ENCODE peak calls at places on chromosomes 11 and 22, in seven cellular contexts. G, V, F, A, T, K and J are unnamed samples.

GRCh38 chr11:68436985-68437926 is 23.3 kb upstream of the PPP6R3 start:
- DNase-seq in K (no peak), G (no peak), T (peak; percentile 37), A (no peak), F (peak; percentile 81), V (peak; percentile 85), J (no peak)

GRCh38 chr11:16402654-16403447 is 46.5 kb upstream of the SOX6 start:
- DNase-seq in T (peak; percentile 26), A (peak; percentile 18), V (no peak), K (no peak), G (no peak), F (no peak), J (no peak)

GRCh38 chr11:44931466-44931865 is 19.2 kb downstream of the TP53I11 start:
- DNase-seq in A (no peak), K (peak; percentile 36), V (no peak), G (no peak), T (peak; percentile 70), F (no peak), J (no peak)

GRCh38 chr22:17149073-17149815 is 9.8 kb downstream of the HDHD5 start:
- DNase-seq in V (no peak), F (no peak), A (no peak), G (no peak), K (no peak), T (no peak), J (peak; percentile 55)

GRCh38 chr11:69703711-69704507 is at the start of gene FGF19:
- DNase-seq in A (no peak), G (no peak), T (peak; percentile 55), K (peak; percentile 18), F (no peak), V (no peak), J (no peak)

GRCh38 chr11:65489706-65490310 is 9.0 kb upstream of the MALAT1 start:
- DNase-seq in V (peak; percentile 67), F (peak; percentile 59), T (peak; percentile 92), K (no peak), G (no peak), A (no peak), J (peak; percentile 72)

GRCh38 chr11:19244084-19244483 is 3.3 kb upstream of the E2F8 start:
- DNase-seq in V (no peak), F (no peak), A (no peak), K (no peak), G (no peak), T (no peak), J (no peak)

GRCh38 chr22:35627267-35628041 is 10.3 kb upstream of the MB start:
- DNase-seq in V (peak; percentile 78), G (peak; percentile 22), T (peak; percentile 83), A (peak; percentile 34), F (peak; percentile 87), K (peak; percentile 96), J (peak; percentile 84)

GRCh38 chr11:125313271-125314222 is 149.0 kb downstream of the PKNOX2 start:
- DNase-seq in K (peak; percentile 56), V (no peak), A (no peak), G (no peak), T (peak; percentile 66), F (no peak), J (no peak)

GRCh38 chr11:69598147-69598546 is 42.8 kb upstream of the CCND1 start:
- DNase-seq in K (no peak), T (no peak), F (no peak), A (no peak), V (no peak), G (no peak), J (peak; percentile 48)

GRCh38 chr11:2517016-2517385 is 72.2 kb downstream of the KCNQ1 start:
- DNase-seq in F (peak; percentile 15), G (no peak), K (no peak), T (peak; percentile 0), V (peak; percentile 8), A (peak; percentile 2), J (peak; percentile 49)

GRCh38 chr11:128900468-128900867 is 9.3 kb downstream of the KCNJ5 start:
- DNase-seq in F (no peak), G (no peak), V (no peak), T (no peak), K (no peak), A (no peak), J (no peak)

GRCh38 chr11:67353317-67354313 is at the start of gene POLD4:
- DNase-seq in K (peak; percentile 98), A (peak; percentile 98), G (peak; percentile 93), V (peak; percentile 99), T (peak; percentile 94), F (peak; percentile 99), J (peak; percentile 99)

GRCh38 chr11:93686812-93687211 is 25.3 kb downstream of the CEP295 start:
- DNase-seq in K (no peak), T (no peak), V (no peak), A (no peak), G (no peak), F (no peak), J (no peak)

GRCh38 chr11:19220903-19221682 is 19.3 kb upstream of the CSRP3 start:
- DNase-seq in G (no peak), K (no peak), T (no peak), A (no peak), F (no peak), V (no peak), J (no peak)

GRCh38 chr11:69008774-69009440 is 4.1 kb downstream of the MRGPRF start:
- DNase-seq in F (peak; percentile 91), V (peak; percentile 91), A (no peak), T (peak; percentile 91), G (no peak), K (peak; percentile 98), J (peak; percentile 91)

GRCh38 chr11:63869686-63870085 is 30.8 kb downstream of the MARK2 start:
- DNase-seq in F (no peak), G (peak; percentile 34), T (no peak), V (no peak), A (no peak), K (no peak), J (no peak)

GRCh38 chr11:62612366-62613274 is at the start of the genes EML3 and ROM1:
- DNase-seq in F (peak; percentile 95), K (peak; percentile 96), A (peak; percentile 78), G (peak; percentile 84), T (peak; percentile 82), V (peak; percentile 96), J (peak; percentile 96)

GRCh38 chr11:67031791-67032561 is 9.0 kb downstream of the SYT12 start:
- DNase-seq in V (no peak), F (no peak), K (no peak), G (no peak), T (peak; percentile 77), A (no peak), J (no peak)

GRCh38 chr22:29050457-29050856 is 11.2 kb downstream of the C22orf31 start:
- DNase-seq in V (no peak), K (no peak), A (no peak), G (no peak), T (no peak), F (no peak), J (peak; percentile 59)

GRCh38 chr11:68164437-68164836 is 43.2 kb upstream of the CHKA start:
- DNase-seq in F (no peak), A (no peak), V (no peak), G (no peak), K (no peak), T (no peak), J (no peak)

GRCh38 chr11:90593099-90593498 is 370.2 kb upstream of the CHORDC1 start:
- DNase-seq in A (no peak), F (no peak), V (no peak), T (no peak), K (no peak), G (no peak), J (no peak)

GRCh38 chr11:3736816-3737215 is 60.5 kb downstream of the NUP98 start:
- DNase-seq in T (no peak), K (no peak), G (no peak), V (no peak), A (no peak), F (no peak), J (no peak)

GRCh38 chr11:123704341-123704740 is 37.1 kb downstream of the ZNF202 start:
- DNase-seq in G (no peak), F (no peak), T (no peak), K (no peak), A (no peak), V (no peak), J (no peak)

GRCh38 chr11:76589945-76590630 is 80.5 kb downstream of the LRRC32 start:
- DNase-seq in F (no peak), V (no peak), K (no peak), A (no peak), G (no peak), T (peak; percentile 29), J (no peak)

GRCh38 chr11:7673724-7674434 is 579 bp upstream of the CYB5R2 start:
- DNase-seq in G (no peak), F (peak; percentile 48), A (no peak), K (no peak), V (peak; percentile 44), T (peak; percentile 72), J (peak; percentile 81)

GRCh38 chr11:96464695-96465307 is 75.0 kb downstream of the JRKL start:
- DNase-seq in T (peak; percentile 56), G (no peak), V (no peak), K (no peak), A (no peak), F (no peak), J (no peak)

GRCh38 chr22:45686004-45686403 is 14.4 kb downstream of the ATXN10 start:
- DNase-seq in G (no peak), A (no peak), T (no peak), F (no peak), K (peak; percentile 33), V (no peak), J (no peak)

GRCh38 chr11:65852508-65853248 is 5.3 kb downstream of the CFL1 start:
- DNase-seq in F (no peak), G (no peak), V (no peak), A (no peak), T (peak; percentile 27), K (no peak), J (peak; percentile 73)

GRCh38 chr11:124672531-124673215 is 866 bp downstream of the SIAE start:
- DNase-seq in G (no peak), V (no peak), A (no peak), F (no peak), K (no peak), T (no peak), J (no peak)

GRCh38 chr11:6596237-6596877 is 7.1 kb downstream of the RRP8 start:
- DNase-seq in V (no peak), F (no peak), G (no peak), K (no peak), T (no peak), A (no peak), J (no peak)

GRCh38 chr22:44730034-44730433 is 22.3 kb upstream of the ARHGAP8 start:
- DNase-seq in A (no peak), K (no peak), G (no peak), V (no peak), F (no peak), T (no peak), J (no peak)